ENCODE peak calls at places on chromosomes 1 and 21, in eight cellular contexts. S, X, L, J, N, I, H and U are unnamed samples.
A peak's percentile ranks its signal among the peaks of the same experiment; 100 is the strongest.

GRCh38 chr1:157739229-157739901 is 37.6 kb downstream of the FCRL2 start:
- DNase-seq in S (no peak), X (peak; percentile 65), L (no peak), J (no peak), N (no peak), I (no peak), H (no peak), U (no peak)

GRCh38 chr1:22557341-22557950 is 5.8 kb upstream of the EPHA8 start:
- DNase-seq in S (no peak), X (no peak), L (peak; percentile 8), J (no peak), N (no peak), I (no peak), H (no peak), U (no peak)

GRCh38 chr1:152626688-152627087 is 3.8 kb upstream of the LCE3A start:
- DNase-seq in S (no peak), X (no peak), L (no peak), J (no peak), N (no peak), I (no peak), H (no peak), U (no peak)

GRCh38 chr1:39720094-39720999 is 18.3 kb upstream of the PPIE start:
- DNase-seq in S (peak; percentile 74), X (no peak), L (peak; percentile 78), J (no peak), N (peak; percentile 83), I (peak; percentile 42), H (no peak), U (no peak)

GRCh38 chr21:33230518-33231324 is 983 bp downstream of the IFNAR2 start:
- DNase-seq in S (no peak), X (peak; percentile 86), L (peak; percentile 59), J (peak; percentile 44), N (peak; percentile 63), I (peak; percentile 81), H (peak; percentile 22), U (peak; percentile 50)

GRCh38 chr1:201350884-201351283 is 26.6 kb downstream of the TNNT2 start:
- DNase-seq in S (no peak), X (no peak), L (no peak), J (no peak), N (no peak), I (no peak), H (no peak), U (peak; percentile 14)

GRCh38 chr1:211875541-211875940 is 45.0 kb upstream of the LPGAT1 start:
- DNase-seq in S (no peak), X (no peak), L (no peak), J (no peak), N (no peak), I (no peak), H (no peak), U (no peak)

GRCh38 chr21:37780991-37781983 is 135.0 kb downstream of the KCNJ6 start:
- DNase-seq in S (no peak), X (peak; percentile 13), L (no peak), J (no peak), N (no peak), I (no peak), H (no peak), U (no peak)

GRCh38 chr1:110285316-110285715 is 53.9 kb upstream of the RBM15 start:
- DNase-seq in S (no peak), X (no peak), L (no peak), J (no peak), N (no peak), I (no peak), H (no peak), U (no peak)

GRCh38 chr1:42945171-42945570 is 13.5 kb downstream of the SLC2A1 start:
- DNase-seq in S (peak; percentile 32), X (no peak), L (no peak), J (no peak), N (no peak), I (no peak), H (no peak), U (no peak)

GRCh38 chr1:179002552-179003345 is 22.9 kb upstream of the FAM20B start:
- DNase-seq in S (peak; percentile 58), X (peak; percentile 98), L (peak; percentile 73), J (peak; percentile 81), N (peak; percentile 68), I (peak; percentile 52), H (peak; percentile 80), U (peak; percentile 89)

GRCh38 chr1:5312870-5313269 is 658.5 kb downstream of the AJAP1 start:
- DNase-seq in S (no peak), X (no peak), L (no peak), J (no peak), N (peak; percentile 10), I (no peak), H (no peak), U (no peak)

GRCh38 chr1:27284425-27285287 is 37.3 kb upstream of the TMEM222 start:
- DNase-seq in S (peak; percentile 88), X (peak; percentile 94), L (peak; percentile 85), J (peak; percentile 78), N (peak; percentile 89), I (no peak), H (peak; percentile 94), U (peak; percentile 82)

GRCh38 chr1:101388904-101389546 is 152.2 kb downstream of the S1PR1 start:
- DNase-seq in S (no peak), X (no peak), L (peak; percentile 5), J (no peak), N (no peak), I (peak; percentile 85), H (no peak), U (no peak)

GRCh38 chr1:245378352-245379144 is 223.8 kb downstream of the KIF26B start:
- DNase-seq in S (peak; percentile 51), X (peak; percentile 58), L (no peak), J (no peak), N (no peak), I (no peak), H (no peak), U (no peak)

GRCh38 chr1:33713058-33713877 is 150.6 kb upstream of the HMGB4 start:
- DNase-seq in S (no peak), X (peak; percentile 9), L (no peak), J (no peak), N (no peak), I (no peak), H (no peak), U (no peak)

GRCh38 chr1:79391896-79392295 is 385.4 kb upstream of the ADGRL4 start:
- DNase-seq in S (no peak), X (no peak), L (no peak), J (no peak), N (peak; percentile 78), I (no peak), H (no peak), U (no peak)

GRCh38 chr1:5343256-5344020 is 648.8 kb downstream of the NPHP4 start:
- DNase-seq in S (no peak), X (no peak), L (no peak), J (no peak), N (no peak), I (no peak), H (no peak), U (no peak)

GRCh38 chr1:223417444-223417843 is 24.2 kb downstream of the CCDC185 start:
- DNase-seq in S (no peak), X (no peak), L (no peak), J (no peak), N (no peak), I (no peak), H (no peak), U (no peak)

GRCh38 chr1:157096881-157097280 is 2.7 kb downstream of the ETV3L start:
- DNase-seq in S (no peak), X (no peak), L (no peak), J (no peak), N (no peak), I (no peak), H (no peak), U (no peak)

GRCh38 chr1:34884961-34885360 is 25.4 kb upstream of the SMIM12 start:
- DNase-seq in S (no peak), X (peak; percentile 87), L (no peak), J (no peak), N (no peak), I (no peak), H (no peak), U (no peak)

GRCh38 chr1:109803901-109804331 is 40.2 kb upstream of the EPS8L3 start:
- DNase-seq in S (no peak), X (peak; percentile 35), L (peak; percentile 46), J (no peak), N (no peak), I (no peak), H (no peak), U (no peak)

GRCh38 chr1:245609354-245609753 is 454.6 kb downstream of the KIF26B start:
- DNase-seq in S (no peak), X (peak; percentile 43), L (no peak), J (no peak), N (peak; percentile 54), I (no peak), H (no peak), U (no peak)

GRCh38 chr1:221159608-221160007 is 280.4 kb downstream of the HLX start:
- DNase-seq in S (no peak), X (no peak), L (no peak), J (no peak), N (no peak), I (no peak), H (no peak), U (no peak)

GRCh38 chr21:36654341-36654740 is 44.6 kb upstream of the SIM2 start:
- DNase-seq in S (no peak), X (no peak), L (no peak), J (no peak), N (no peak), I (no peak), H (no peak), U (no peak)

DNA sequence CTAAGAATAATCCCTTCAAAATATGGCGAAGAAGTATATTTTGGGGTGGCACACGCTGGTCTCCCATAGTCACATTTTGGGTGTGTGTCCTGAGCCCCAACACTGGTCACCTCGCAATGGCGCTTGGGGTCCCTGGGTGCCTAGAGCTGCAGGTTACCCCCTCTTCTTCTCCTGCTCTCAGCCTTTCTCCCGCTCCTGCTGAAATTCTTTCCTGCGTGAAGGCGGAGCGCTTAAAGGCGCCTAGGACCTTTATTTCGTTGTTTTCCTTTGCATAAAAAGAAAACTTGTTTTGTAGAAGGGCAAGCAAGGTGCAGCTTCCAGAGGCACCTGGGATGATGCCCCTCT is 339 bp upstream of the PIK3CD start:
- DNase-seq in S (no peak), X (no peak), L (no peak), J (no peak), N (no peak), I (no peak), H (no peak), U (no peak)
- H3K4me3 ChIP-seq in S (peak overlapping the region; percentile 84), X (peak overlapping the region; percentile 75), L (no peak overlapping the region), J (no peak overlapping the region), N (peak overlapping the region; percentile 62), I (peak overlapping the region; percentile 92), H (peak overlapping the region; percentile 36), U (no peak overlapping the region)

GRCh38 chr1:155052412-155053400 is 1.6 kb downstream of the ADAM15 start:
- DNase-seq in S (peak; percentile 21), X (peak; percentile 59), L (peak; percentile 17), J (no peak), N (peak; percentile 51), I (no peak), H (no peak), U (no peak)
- H3K4me3 ChIP-seq in S (peak overlapping the region; percentile 66), X (no peak overlapping the region), L (peak overlapping the region; percentile 81), J (peak overlapping the region; percentile 68), N (peak overlapping the region; percentile 95), I (peak overlapping the region; percentile 61), H (peak overlapping the region; percentile 71), U (peak overlapping the region; percentile 78)

GRCh38 chr1:25872708-25873107 is 2.8 kb downstream of the PAQR7 start:
- DNase-seq in S (no peak), X (no peak), L (no peak), J (no peak), N (no peak), I (no peak), H (no peak), U (no peak)
- H3K4me3 ChIP-seq in S (no peak overlapping the region), X (no peak overlapping the region), L (no peak overlapping the region), J (no peak overlapping the region), N (no peak overlapping the region), I (no peak overlapping the region), H (no peak overlapping the region), U (no peak overlapping the region)

GRCh38 chr1:12615166-12615915 is 2.7 kb downstream of the DHRS3 start:
- DNase-seq in S (no peak), X (peak; percentile 51), L (no peak), J (no peak), N (peak; percentile 14), I (no peak), H (no peak), U (no peak)
- H3K4me3 ChIP-seq in S (peak overlapping the region; percentile 81), X (peak overlapping the region; percentile 96), L (peak overlapping the region; percentile 70), J (peak overlapping the region; percentile 74), N (peak overlapping the region; percentile 83), I (no peak overlapping the region), H (peak overlapping the region; percentile 92), U (peak overlapping the region; percentile 84)